ENCODE peak calls at places on chromosome 20, in four cellular contexts. L, U, D and F are unnamed samples.

GRCh38 chr20:3218307-3218988 is 9.2 kb downstream of the ITPA start:
- DNase-seq in L (peak), U (peak), D (no peak), F (peak)

GRCh38 chr20:35630636-35631035 is 15.0 kb downstream of the SPAG4 start:
- DNase-seq in L (no peak), U (no peak), D (no peak), F (no peak)

GRCh38 chr20:23407770-23408467 is 13.4 kb downstream of the NAPB start:
- DNase-seq in L (no peak), U (no peak), D (no peak), F (no peak)

GRCh38 chr20:61629361-61630239 is 377.5 kb downstream of the CDH4 start:
- DNase-seq in L (peak), U (no peak), D (no peak), F (no peak)

GRCh38 chr20:60105404-60105803 is 147.2 kb downstream of the CDH26 start:
- DNase-seq in L (no peak), U (no peak), D (no peak), F (no peak)

GRCh38 chr20:47534405-47534804 is 32.7 kb downstream of the NCOA3 start:
- DNase-seq in L (no peak), U (no peak), D (no peak), F (no peak)

GRCh38 chr20:62387993-62388635 is 1.2 kb downstream of the RPS21 start:
- DNase-seq in L (no peak), U (no peak), D (no peak), F (no peak)

GRCh38 chr20:9573598-9573997 is 59.2 kb downstream of the LAMP5 start:
- DNase-seq in L (peak), U (no peak), D (no peak), F (no peak)

GRCh38 chr20:54272901-54273488 is 65.1 kb downstream of the PFDN4 start:
- DNase-seq in L (no peak), U (no peak), D (no peak), F (no peak)

GRCh38 chr20:59086923-59087322 is 44.3 kb upstream of the PRELID3B start:
- DNase-seq in L (no peak), U (no peak), D (no peak), F (no peak)

GRCh38 chr20:32443386-32443974 is 85.3 kb downstream of the ASXL1 start:
- DNase-seq in L (no peak), U (no peak), D (no peak), F (no peak)

GRCh38 chr20:62025832-62026563 is 39.7 kb downstream of the TAF4 start:
- DNase-seq in L (peak), U (peak), D (peak), F (no peak)

GRCh38 chr20:49794336-49795124 is 18.1 kb upstream of the SLC9A8 start:
- DNase-seq in L (no peak), U (no peak), D (no peak), F (no peak)

GRCh38 chr20:1517010-1517409 is 25.8 kb upstream of the SIRPB2 start:
- DNase-seq in L (no peak), U (no peak), D (no peak), F (no peak)

DNA sequence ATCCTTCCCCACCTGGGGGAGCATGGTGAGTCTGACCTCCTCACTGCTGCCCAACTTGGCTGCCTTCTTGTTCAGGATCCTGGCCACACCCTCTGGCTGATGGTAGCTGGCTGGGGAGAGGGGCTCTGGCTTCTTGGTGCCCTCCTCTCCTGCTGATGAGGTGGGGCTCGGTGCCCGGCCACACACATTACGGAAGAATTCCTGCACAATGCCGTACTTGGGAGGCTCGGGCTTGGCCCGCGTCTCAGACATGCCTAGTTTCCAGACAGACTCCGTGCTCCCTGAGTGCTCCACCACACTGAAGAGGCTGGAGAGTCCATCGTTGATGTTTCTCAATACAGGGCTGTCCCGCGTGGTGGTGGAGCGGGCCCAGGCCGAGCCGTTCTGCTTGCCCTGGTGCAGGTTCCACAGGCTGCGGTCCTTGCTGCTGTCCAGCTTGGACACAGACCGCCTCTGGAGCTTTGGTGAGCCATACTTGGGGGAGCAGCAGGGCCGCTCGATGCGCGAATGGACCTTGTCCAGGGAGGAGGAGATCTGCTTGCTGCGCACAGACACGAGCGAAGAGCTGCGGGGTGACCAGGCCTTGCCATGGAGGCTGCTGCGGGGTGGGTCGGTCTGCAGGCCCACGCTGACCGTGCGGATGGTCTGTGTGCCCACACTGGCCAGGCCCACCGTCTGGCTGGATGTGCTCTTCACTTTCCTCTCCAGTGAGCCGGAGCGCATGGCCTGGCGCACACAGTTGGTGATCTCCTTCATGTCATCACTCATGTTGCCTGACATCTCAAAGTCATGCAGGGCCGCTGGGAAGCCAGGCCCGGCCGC is 19.9 kb upstream of the DSN1 start:
- DNase-seq in L (no peak), U (no peak), D (no peak), F (no peak)
- TF ChIP-seq RFX5 in L (no peak), U (no peak), D (no peak), F (no peak)

GRCh38 chr20:24721891-24722530 is 227.1 kb upstream of the CST7 start:
- DNase-seq in L (no peak), U (no peak), D (no peak), F (no peak)
- TF ChIP-seq RFX5 in L (no peak), U (no peak), D (no peak), F (no peak)

GRCh38 chr20:10864076-10864672 is 190.4 kb upstream of the JAG1 start:
- DNase-seq in L (no peak), U (no peak), D (no peak), F (no peak)
- TF ChIP-seq RFX5 in L (no peak), U (no peak), D (no peak), F (no peak)

DNA sequence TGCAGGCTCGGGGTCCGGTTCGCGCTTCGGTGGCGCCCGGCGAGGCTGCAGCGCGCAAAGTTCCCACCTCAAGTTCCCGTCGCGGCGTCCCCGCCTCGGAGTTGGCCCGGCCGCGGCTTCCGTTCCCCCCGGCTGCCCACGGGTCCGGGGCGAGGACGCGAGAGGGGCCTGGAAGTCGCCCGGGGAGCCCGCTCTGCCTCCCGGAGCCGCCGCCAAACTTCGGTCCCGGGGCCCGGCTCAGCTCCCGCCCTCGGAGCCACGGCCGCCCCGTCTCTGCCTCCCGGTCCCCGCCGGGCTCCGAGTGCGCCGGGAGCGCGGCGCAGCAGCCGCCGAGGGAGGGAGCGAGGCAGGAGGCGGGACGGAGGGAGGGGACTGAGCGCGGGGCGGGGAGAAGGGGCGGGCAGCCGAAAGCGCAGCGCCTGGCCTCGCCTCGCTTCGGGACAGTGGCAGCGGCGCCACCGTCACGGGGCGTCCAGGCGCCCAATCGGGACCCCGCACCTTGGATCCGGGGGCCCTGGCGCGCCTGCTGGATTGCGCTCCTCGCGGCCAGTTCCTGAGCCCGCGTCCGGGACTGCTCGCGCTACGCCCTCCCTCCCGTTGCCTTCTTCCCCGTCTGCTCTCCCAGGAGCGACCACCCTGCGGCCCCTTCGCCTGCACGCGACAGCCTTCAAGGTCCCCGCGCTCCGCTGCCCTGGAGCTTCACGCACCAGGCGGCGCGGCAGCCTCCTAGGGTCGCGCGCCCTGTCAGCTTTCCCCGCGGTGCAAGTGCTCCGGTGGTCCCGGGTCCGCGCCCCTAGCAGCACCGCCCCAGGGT is at the start of gene KCNG1:
- DNase-seq in L (peak), U (no peak), D (peak), F (peak)
- TF ChIP-seq RFX5 in L (no peak), U (no peak), D (no peak), F (no peak)

GRCh38 chr20:39356913-39357312 is 394.8 kb downstream of the DHX35 start:
- DNase-seq in L (no peak), U (no peak), D (no peak), F (no peak)
- TF ChIP-seq RFX5 in L (no peak), U (no peak), D (no peak), F (no peak)

GRCh38 chr20:16096756-16097326 is 476.4 kb downstream of the KIF16B start:
- DNase-seq in L (no peak), U (no peak), D (no peak), F (no peak)
- TF ChIP-seq RFX5 in L (no peak), U (no peak), D (no peak), F (no peak)

GRCh38 chr20:55586626-55587025 is 418.7 kb downstream of the CBLN4 start:
- DNase-seq in L (no peak), U (no peak), D (no peak), F (no peak)
- TF ChIP-seq RFX5 in L (no peak), U (no peak), D (no peak), F (no peak)

GRCh38 chr20:41228858-41229257 is 88.7 kb downstream of the ZHX3 start:
- DNase-seq in L (no peak), U (no peak), D (no peak), F (no peak)
- TF ChIP-seq RFX5 in L (no peak), U (no peak), D (no peak), F (no peak)

DNA sequence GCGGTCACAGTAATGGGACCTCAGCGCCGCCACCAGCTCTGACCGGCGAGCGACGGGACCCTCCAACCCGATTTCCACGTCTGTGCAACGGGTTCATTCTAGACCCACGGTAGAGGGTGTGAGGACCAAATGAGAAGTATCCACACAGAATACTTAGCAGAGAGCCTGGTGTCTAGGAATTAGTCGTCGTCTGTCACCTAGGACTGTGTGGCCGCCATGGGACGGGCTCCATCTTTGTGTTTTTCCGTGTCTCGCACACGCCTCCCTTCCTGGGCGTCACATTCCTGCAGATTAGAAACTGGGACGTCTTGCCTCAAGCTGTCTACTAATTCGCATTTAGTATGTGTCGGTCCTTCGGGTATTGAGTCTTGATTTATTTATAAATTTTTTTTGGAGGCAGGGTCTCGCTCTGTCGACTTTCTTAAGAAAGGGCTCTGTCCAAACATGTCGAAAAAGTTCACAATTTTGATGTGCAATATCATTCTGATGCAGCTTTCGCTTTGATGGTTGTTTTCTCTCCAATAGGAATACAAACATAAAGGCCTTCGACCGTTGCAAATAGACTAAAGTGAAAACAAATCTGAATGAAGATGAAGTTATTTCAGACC is 562 bp downstream of the MGME1 start:
- DNase-seq in L (peak), U (peak), D (no peak), F (peak)
- TF ChIP-seq RFX5 in L (no peak), U (no peak), D (no peak), F (no peak)